ENCODE peak calls at places on chromosomes 13 and 19, in six cellular contexts. One of them, this sample, is unnamed.

GRCh38 chr19:3346677-3347353 is 19.6 kb upstream of the NFIC start:
- DNase-seq in GM13977: no peak
- DNase-seq in tibial artery: peak
- DNase-seq in A549: no peak
- DNase-seq in omental fat pad: no peak
- DNase-seq in foreskin keratinocyte: no peak
- DNase-seq in this sample: peak

GRCh38 chr19:51627491-51628138 is 2.6 kb downstream of the SIGLEC5 start:
- DNase-seq in GM13977: no peak
- DNase-seq in foreskin keratinocyte: no peak
- DNase-seq in tibial artery: no peak
- DNase-seq in A549: no peak
- DNase-seq in omental fat pad: no peak
- DNase-seq in this sample: no peak

GRCh38 chr19:49071860-49072547 is 495 bp downstream of the KCNA7 start:
- DNase-seq in foreskin keratinocyte: no peak
- DNase-seq in omental fat pad: no peak
- DNase-seq in tibial artery: no peak
- DNase-seq in GM13977: peak
- DNase-seq in A549: no peak
- DNase-seq in this sample: no peak

GRCh38 chr19:10289167-10289835 is 451 bp upstream of the ICAM5 start:
- DNase-seq in A549: no peak
- DNase-seq in GM13977: peak
- DNase-seq in tibial artery: no peak
- DNase-seq in omental fat pad: no peak
- DNase-seq in foreskin keratinocyte: no peak
- DNase-seq in this sample: no peak

GRCh38 chr13:29791997-29792775 is 58.2 kb downstream of the UBL3 start:
- DNase-seq in A549: no peak
- DNase-seq in foreskin keratinocyte: no peak
- DNase-seq in omental fat pad: no peak
- DNase-seq in GM13977: no peak
- DNase-seq in tibial artery: no peak
- DNase-seq in this sample: peak

GRCh38 chr19:3866798-3867638 is 1.8 kb downstream of the ZFR2 start:
- DNase-seq in GM13977: no peak
- DNase-seq in tibial artery: no peak
- DNase-seq in omental fat pad: no peak
- DNase-seq in A549: no peak
- DNase-seq in foreskin keratinocyte: no peak
- DNase-seq in this sample: no peak

GRCh38 chr19:46218160-46218559 is 11.4 kb upstream of the IGFL1 start:
- DNase-seq in omental fat pad: no peak
- DNase-seq in foreskin keratinocyte: no peak
- DNase-seq in A549: no peak
- DNase-seq in tibial artery: no peak
- DNase-seq in GM13977: peak
- DNase-seq in this sample: peak

GRCh38 chr13:26759907-26760834 is at the start of gene GPR12:
- DNase-seq in omental fat pad: no peak
- DNase-seq in foreskin keratinocyte: no peak
- DNase-seq in GM13977: no peak
- DNase-seq in A549: no peak
- DNase-seq in tibial artery: no peak
- DNase-seq in this sample: peak

GRCh38 chr19:4694211-4694987 is 24.3 kb upstream of the MYDGF start:
- DNase-seq in omental fat pad: no peak
- DNase-seq in tibial artery: no peak
- DNase-seq in foreskin keratinocyte: peak
- DNase-seq in GM13977: no peak
- DNase-seq in A549: peak
- DNase-seq in this sample: peak

GRCh38 chr13:44267966-44268365 is 105.7 kb upstream of the SERP2 start:
- DNase-seq in omental fat pad: no peak
- DNase-seq in A549: no peak
- DNase-seq in foreskin keratinocyte: peak
- DNase-seq in tibial artery: no peak
- DNase-seq in GM13977: no peak
- DNase-seq in this sample: peak

GRCh38 chr19:43778651-43779050 is 2.1 kb downstream of the KCNN4 start:
- DNase-seq in foreskin keratinocyte: no peak
- DNase-seq in A549: no peak
- DNase-seq in GM13977: peak
- DNase-seq in omental fat pad: no peak
- DNase-seq in tibial artery: no peak
- DNase-seq in this sample: no peak

GRCh38 chr19:43780706-43781525 is at the start of gene KCNN4:
- DNase-seq in omental fat pad: no peak
- DNase-seq in GM13977: peak
- DNase-seq in foreskin keratinocyte: peak
- DNase-seq in tibial artery: no peak
- DNase-seq in A549: peak
- DNase-seq in this sample: no peak

GRCh38 chr19:43781630-43782310 is 997 bp upstream of the KCNN4 start:
- DNase-seq in foreskin keratinocyte: no peak
- DNase-seq in tibial artery: no peak
- DNase-seq in omental fat pad: no peak
- DNase-seq in A549: no peak
- DNase-seq in GM13977: peak
- DNase-seq in this sample: no peak

GRCh38 chr19:43779147-43779819 is 1.5 kb downstream of the KCNN4 start:
- DNase-seq in foreskin keratinocyte: no peak
- DNase-seq in tibial artery: no peak
- DNase-seq in omental fat pad: no peak
- DNase-seq in A549: no peak
- DNase-seq in GM13977: peak
- DNase-seq in this sample: no peak

GRCh38 chr19:43779820-43780219 is 953 bp downstream of the KCNN4 start:
- DNase-seq in foreskin keratinocyte: no peak
- DNase-seq in tibial artery: no peak
- DNase-seq in GM13977: peak
- DNase-seq in A549: peak
- DNase-seq in omental fat pad: no peak
- DNase-seq in this sample: no peak
- TF ChIP-seq CTCF in foreskin keratinocyte: peak
- TF ChIP-seq CTCF in tibial artery: no peak
- TF ChIP-seq CTCF in GM13977: peak
- TF ChIP-seq CTCF in A549: peak
- TF ChIP-seq CTCF in omental fat pad: no peak
- TF ChIP-seq CTCF in this sample: peak

GRCh38 chr19:23436944-23437343 is 41.7 kb upstream of the ZNF91 start:
- DNase-seq in GM13977: no peak
- DNase-seq in A549: peak
- DNase-seq in omental fat pad: no peak
- DNase-seq in tibial artery: no peak
- DNase-seq in foreskin keratinocyte: no peak
- DNase-seq in this sample: no peak
- TF ChIP-seq CTCF in GM13977: peak
- TF ChIP-seq CTCF in A549: no peak
- TF ChIP-seq CTCF in omental fat pad: no peak
- TF ChIP-seq CTCF in tibial artery: no peak
- TF ChIP-seq CTCF in foreskin keratinocyte: no peak
- TF ChIP-seq CTCF in this sample: peak

GRCh38 chr19:1219786-1220451 is 14.3 kb downstream of the STK11 start:
- DNase-seq in foreskin keratinocyte: no peak
- DNase-seq in tibial artery: no peak
- DNase-seq in omental fat pad: no peak
- DNase-seq in A549: no peak
- DNase-seq in GM13977: no peak
- DNase-seq in this sample: no peak
- TF ChIP-seq CTCF in foreskin keratinocyte: no peak
- TF ChIP-seq CTCF in tibial artery: no peak
- TF ChIP-seq CTCF in omental fat pad: no peak
- TF ChIP-seq CTCF in A549: no peak
- TF ChIP-seq CTCF in GM13977: no peak
- TF ChIP-seq CTCF in this sample: no peak

DNA sequence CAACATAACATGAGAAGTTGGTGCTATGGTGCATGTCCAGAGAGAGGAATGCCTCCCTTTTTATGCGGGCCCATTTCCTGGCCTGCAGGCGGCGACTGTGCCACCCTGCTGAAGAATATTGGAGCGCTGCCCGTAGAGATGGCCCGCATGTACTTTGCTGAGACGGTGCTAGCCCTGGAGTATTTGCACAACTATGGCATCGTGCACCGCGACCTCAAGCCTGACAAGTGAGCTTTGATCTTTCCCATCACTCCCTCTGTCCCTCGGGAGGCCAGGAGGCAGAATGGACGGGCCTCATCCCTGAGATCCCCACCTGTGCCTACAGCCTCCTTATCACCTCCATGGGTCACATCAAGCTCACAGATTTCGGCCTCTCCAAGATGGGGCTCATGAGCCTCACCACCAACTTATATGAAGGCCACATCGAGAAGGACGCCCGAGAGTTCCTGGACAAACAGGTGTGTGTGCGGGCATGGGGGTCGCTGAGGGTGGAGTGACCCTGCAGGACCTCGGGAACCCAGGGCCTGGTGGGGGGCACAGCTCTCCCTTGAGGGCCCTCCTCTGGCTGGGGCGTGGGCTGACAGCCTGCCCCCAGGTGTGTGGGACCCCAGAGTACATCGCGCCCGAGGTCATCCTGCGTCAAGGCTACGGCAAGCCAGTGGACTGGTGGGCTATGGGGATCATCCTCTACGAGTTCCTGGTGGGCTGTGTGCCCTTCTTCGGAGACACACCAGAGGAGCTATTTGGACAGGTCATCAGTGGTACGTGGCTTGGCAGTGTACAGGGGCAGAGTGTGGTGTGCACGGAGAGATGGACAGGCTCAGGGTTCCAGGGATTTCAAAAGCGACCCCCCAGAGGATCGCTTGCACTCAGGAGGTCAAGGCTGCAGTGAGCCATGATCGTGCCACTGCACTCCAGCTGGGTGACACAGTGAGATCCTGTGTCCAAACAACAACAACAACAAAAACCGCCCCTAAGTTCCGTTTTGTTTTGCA is 16.2 kb downstream of the DNASE2 start:
- DNase-seq in foreskin keratinocyte: no peak
- DNase-seq in omental fat pad: no peak
- DNase-seq in A549: no peak
- DNase-seq in GM13977: no peak
- DNase-seq in tibial artery: no peak
- DNase-seq in this sample: no peak
- TF ChIP-seq CTCF in foreskin keratinocyte: no peak
- TF ChIP-seq CTCF in omental fat pad: no peak
- TF ChIP-seq CTCF in A549: no peak
- TF ChIP-seq CTCF in GM13977: no peak
- TF ChIP-seq CTCF in tibial artery: no peak
- TF ChIP-seq CTCF in this sample: no peak

GRCh38 chr13:78137404-78138142 is 218.9 kb upstream of the EDNRB start:
- DNase-seq in GM13977: peak
- DNase-seq in A549: peak
- DNase-seq in tibial artery: no peak
- DNase-seq in foreskin keratinocyte: peak
- DNase-seq in omental fat pad: no peak
- DNase-seq in this sample: peak
- TF ChIP-seq CTCF in GM13977: peak
- TF ChIP-seq CTCF in A549: peak
- TF ChIP-seq CTCF in tibial artery: peak
- TF ChIP-seq CTCF in foreskin keratinocyte: peak
- TF ChIP-seq CTCF in omental fat pad: no peak
- TF ChIP-seq CTCF in this sample: peak

GRCh38 chr19:687569-688166 is 7.6 kb downstream of the PRSS57 start:
- DNase-seq in tibial artery: no peak
- DNase-seq in A549: no peak
- DNase-seq in GM13977: no peak
- DNase-seq in omental fat pad: no peak
- DNase-seq in foreskin keratinocyte: no peak
- DNase-seq in this sample: no peak

GRCh38 chr19:688214-688613 is 7.0 kb downstream of the PRSS57 start:
- DNase-seq in GM13977: no peak
- DNase-seq in omental fat pad: no peak
- DNase-seq in A549: no peak
- DNase-seq in foreskin keratinocyte: no peak
- DNase-seq in tibial artery: no peak
- DNase-seq in this sample: no peak

GRCh38 chr19:686589-687297 is 8.5 kb downstream of the PRSS57 start:
- DNase-seq in GM13977: no peak
- DNase-seq in A549: no peak
- DNase-seq in omental fat pad: no peak
- DNase-seq in foreskin keratinocyte: no peak
- DNase-seq in tibial artery: no peak
- DNase-seq in this sample: no peak

GRCh38 chr19:682678-683320 is 6.6 kb downstream of the FSTL3 start:
- DNase-seq in GM13977: no peak
- DNase-seq in tibial artery: peak
- DNase-seq in omental fat pad: no peak
- DNase-seq in foreskin keratinocyte: no peak
- DNase-seq in A549: no peak
- DNase-seq in this sample: no peak

DNA sequence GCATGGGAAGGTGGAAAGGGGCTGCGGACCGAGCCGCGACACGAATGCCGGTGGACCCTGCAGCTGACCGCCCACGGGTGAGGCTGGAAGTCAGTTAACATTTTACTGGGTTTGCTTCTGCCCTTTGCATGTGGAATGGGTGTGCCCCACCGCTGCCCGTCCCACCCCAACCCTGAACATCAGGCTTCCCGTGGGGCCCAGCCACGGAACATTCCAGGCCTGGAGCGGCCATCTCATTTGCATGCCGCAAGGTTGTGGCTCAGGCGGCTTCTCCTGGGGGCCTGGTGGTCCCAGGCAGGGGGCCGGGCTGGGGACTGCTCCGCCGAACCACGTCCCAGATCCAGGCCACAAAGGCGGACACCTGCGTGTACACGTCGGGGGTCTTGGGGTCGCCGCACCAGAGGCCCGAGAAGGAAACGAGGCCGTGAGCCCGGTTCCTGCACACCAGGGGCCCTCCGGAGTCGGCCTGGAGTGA is 9.3 kb downstream of the FSTL3 start:
- DNase-seq in foreskin keratinocyte: no peak
- DNase-seq in GM13977: no peak
- DNase-seq in A549: no peak
- DNase-seq in tibial artery: no peak
- DNase-seq in omental fat pad: no peak
- DNase-seq in this sample: no peak
- TF ChIP-seq CTCF in foreskin keratinocyte: no peak
- TF ChIP-seq CTCF in GM13977: no peak
- TF ChIP-seq CTCF in A549: no peak
- TF ChIP-seq CTCF in tibial artery: no peak
- TF ChIP-seq CTCF in omental fat pad: no peak
- TF ChIP-seq CTCF in this sample: no peak

GRCh38 chr13:70964124-70964523 is 855.9 kb upstream of the KLHL1 start:
- DNase-seq in GM13977: no peak
- DNase-seq in foreskin keratinocyte: no peak
- DNase-seq in A549: no peak
- DNase-seq in tibial artery: no peak
- DNase-seq in omental fat pad: no peak
- DNase-seq in this sample: no peak
- TF ChIP-seq CTCF in GM13977: peak
- TF ChIP-seq CTCF in foreskin keratinocyte: no peak
- TF ChIP-seq CTCF in A549: no peak
- TF ChIP-seq CTCF in tibial artery: no peak
- TF ChIP-seq CTCF in omental fat pad: no peak
- TF ChIP-seq CTCF in this sample: peak

DNA sequence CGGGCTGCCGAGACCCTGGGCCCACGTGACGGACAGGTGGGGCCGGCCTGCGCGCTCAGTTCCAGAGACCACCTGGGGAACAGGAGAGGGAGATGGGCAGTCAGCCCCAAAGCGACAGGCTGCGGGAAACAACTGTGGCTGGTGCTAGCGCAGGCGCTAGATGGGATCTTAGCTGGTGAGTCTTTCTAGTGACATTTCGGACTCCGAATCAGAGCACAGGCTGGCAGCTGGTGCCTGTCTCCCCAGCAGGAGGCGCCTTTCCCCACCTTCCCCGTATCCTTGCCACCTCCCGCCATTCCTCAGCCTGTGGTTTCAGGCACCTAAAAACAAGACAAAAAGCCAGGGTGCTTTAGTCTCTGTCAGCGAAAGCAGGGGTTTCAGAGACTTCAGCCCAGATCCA is 19.4 kb upstream of the RANBP3 start:
- DNase-seq in foreskin keratinocyte: no peak
- DNase-seq in GM13977: no peak
- DNase-seq in A549: no peak
- DNase-seq in omental fat pad: no peak
- DNase-seq in tibial artery: no peak
- DNase-seq in this sample: no peak
- TF ChIP-seq CTCF in foreskin keratinocyte: peak
- TF ChIP-seq CTCF in GM13977: peak
- TF ChIP-seq CTCF in A549: no peak
- TF ChIP-seq CTCF in omental fat pad: no peak
- TF ChIP-seq CTCF in tibial artery: no peak
- TF ChIP-seq CTCF in this sample: peak

This sample was measured in cardiac fibroblast.